ENCODE peak calls at places on chromosomes 16 and 17, in four cellular contexts. Z is dorsolateral prefrontal cortex; E is non-pigmented ciliary epithelial cell; I is activated T-cell treated with anti-CD3 and anti-CD28 coated beads, Interleukin-2, amount 50 U/mL, for 1 hour. Q is an unnamed sample.

GRCh38 chr16:57277586-57277985 is 6.9 kb downstream of the PLLP start:
- DNase-seq in I (peak), Z (no peak), E (peak), Q (peak)

GRCh38 chr16:80606221-80606766 is 65.5 kb downstream of the DYNLRB2 start:
- DNase-seq in Z (no peak), I (no peak), E (no peak), Q (no peak)

GRCh38 chr17:79331492-79331891 is 256.9 kb downstream of the ENGASE start:
- DNase-seq in E (no peak), I (no peak), Z (no peak), Q (no peak)

GRCh38 chr16:73565263-73565662 is 517.3 kb upstream of the ZFHX3 start:
- DNase-seq in I (no peak), Z (no peak), E (no peak), Q (no peak)

GRCh38 chr17:38873646-38874380 is 4.0 kb downstream of the LASP1 start:
- DNase-seq in E (no peak), I (peak), Z (no peak), Q (no peak)

GRCh38 chr16:7452090-7452489 is 119.4 kb downstream of the RBFOX1 start:
- DNase-seq in E (no peak), Z (no peak), I (no peak), Q (no peak)

GRCh38 chr17:79970576-79971068 is 65.0 kb downstream of the TBC1D16 start:
- DNase-seq in I (no peak), Z (peak), E (no peak), Q (peak)

GRCh38 chr16:85393674-85394510 is 219.2 kb upstream of the GSE1 start:
- DNase-seq in E (no peak), Z (peak), I (peak), Q (peak)

GRCh38 chr17:31663576-31663975 is 195.5 kb downstream of the COPRS start:
- DNase-seq in I (no peak), Z (no peak), E (no peak), Q (peak)

GRCh38 chr17:60720763-60721531 is 43.3 kb downstream of the BCAS3 start:
- DNase-seq in Z (no peak), E (peak), I (no peak), Q (peak)

GRCh38 chr17:72931163-72931562 is 161.3 kb downstream of the SLC39A11 start:
- DNase-seq in I (no peak), E (no peak), Z (peak), Q (no peak)

GRCh38 chr16:72847187-72848044 is 200.5 kb downstream of the ZFHX3 start:
- DNase-seq in Z (no peak), I (no peak), E (no peak), Q (peak)

GRCh38 chr17:75301031-75301430 is 11.8 kb upstream of the SLC25A19 start:
- DNase-seq in I (no peak), E (no peak), Z (no peak), Q (no peak)

GRCh38 chr16:74578433-74578832 is 28.5 kb downstream of the GLG1 start:
- DNase-seq in I (no peak), Z (no peak), E (no peak), Q (no peak)

GRCh38 chr16:68848786-68849185 is 5.5 kb downstream of the TANGO6 start:
- DNase-seq in E (no peak), Z (no peak), I (no peak), Q (no peak)

GRCh38 chr17:64385187-64386083 is 5.2 kb downstream of the PECAM1 start:
- DNase-seq in Z (no peak), E (no peak), I (peak), Q (peak)

GRCh38 chr17:40063034-40063765 is 435 bp downstream of the THRA start:
- DNase-seq in Z (no peak), E (no peak), I (no peak), Q (peak)

GRCh38 chr17:81825841-81826471 is 7.1 kb downstream of the MCRIP1 start:
- DNase-seq in Z (no peak), E (no peak), I (no peak), Q (no peak)

GRCh38 chr17:5122586-5123342 is 6.9 kb downstream of the USP6 start:
- DNase-seq in I (no peak), Z (peak), E (no peak), Q (peak)

GRCh38 chr17:32161506-32162365 is 19.4 kb downstream of the RHOT1 start:
- DNase-seq in E (peak), Z (no peak), I (no peak), Q (peak)

GRCh38 chr17:43176119-43176570 is 5.1 kb downstream of the NBR1 start:
- DNase-seq in I (no peak), E (no peak), Z (no peak), Q (no peak)

GRCh38 chr17:16258916-16259315 is 41.9 kb downstream of the PIGL start:
- DNase-seq in I (no peak), E (no peak), Z (no peak), Q (peak)

GRCh38 chr17:33233855-33234228 is 59.3 kb downstream of the ASIC2 start:
- DNase-seq in I (no peak), E (no peak), Z (peak), Q (no peak)

GRCh38 chr17:49132699-49133364 is at the start of gene B4GALNT2:
- DNase-seq in Z (no peak), E (no peak), I (peak), Q (peak)

GRCh38 chr16:88639231-88640038 is 1.1 kb downstream of the IL17C start:
- DNase-seq in I (no peak), Z (no peak), E (no peak), Q (no peak)

GRCh38 chr16:83136924-83137323 is 510.2 kb downstream of the CDH13 start:
- DNase-seq in Z (no peak), E (no peak), I (no peak), Q (no peak)

GRCh38 chr16:84804326-84804725 is 15.5 kb upstream of the CRISPLD2 start:
- DNase-seq in I (no peak), E (no peak), Z (no peak), Q (no peak)

GRCh38 chr16:27646811-27647210 is 96.9 kb downstream of the KATNIP start:
- DNase-seq in Z (no peak), I (no peak), E (no peak), Q (no peak)

GRCh38 chr16:72876221-72876620 is 171.7 kb downstream of the ZFHX3 start:
- DNase-seq in E (peak), Z (no peak), I (no peak), Q (peak)

GRCh38 chr17:68053237-68054030 is 17.9 kb downstream of the KPNA2 start:
- DNase-seq in I (no peak), Z (no peak), E (no peak), Q (peak)

GRCh38 chr17:72943826-72944689 is 148.4 kb downstream of the SLC39A11 start:
- DNase-seq in E (no peak), I (no peak), Z (no peak), Q (no peak)

GRCh38 chr17:61797283-61797682 is 66.0 kb downstream of the BRIP1 start:
- DNase-seq in Z (no peak), E (no peak), I (no peak), Q (no peak)

GRCh38 chr16:30771726-30772125 is 9.6 kb downstream of the RNF40 start:
- DNase-seq in Z (no peak), E (no peak), I (no peak), Q (no peak)